ENCODE peak calls at places on chromosomes 3 and 15, in six cellular contexts. One of them, this sample, is unnamed.

GRCh38 chr15:98842192-98842972 is 165.2 kb downstream of the PGPEP1L start:
- DNase-seq in mesendoderm: no peak
- DNase-seq in IMR-90: peak; percentile 73
- DNase-seq in neuronal stem cell: no peak
- DNase-seq in H9: no peak
- DNase-seq in H1: no peak
- DNase-seq in this sample: no peak

GRCh38 chr3:65473746-65474145 is 565.0 kb downstream of the MAGI1 start:
- DNase-seq in mesendoderm: no peak
- DNase-seq in IMR-90: peak; percentile 47
- DNase-seq in neuronal stem cell: no peak
- DNase-seq in H9: no peak
- DNase-seq in H1: no peak
- DNase-seq in this sample: no peak

GRCh38 chr15:57216288-57216687 is 160.0 kb upstream of the CGNL1 start:
- DNase-seq in mesendoderm: no peak
- DNase-seq in IMR-90: peak; percentile 94
- DNase-seq in neuronal stem cell: no peak
- DNase-seq in H9: no peak
- DNase-seq in H1: no peak
- DNase-seq in this sample: peak; percentile 87

GRCh38 chr3:45480218-45480617 is 91.8 kb downstream of the LARS2 start:
- DNase-seq in mesendoderm: peak; percentile 77
- DNase-seq in IMR-90: no peak
- DNase-seq in neuronal stem cell: no peak
- DNase-seq in H9: no peak
- DNase-seq in H1: no peak
- DNase-seq in this sample: peak; percentile 33

GRCh38 chr3:155871746-155872158 is 1.3 kb downstream of the GMPS start:
- DNase-seq in mesendoderm: no peak
- DNase-seq in IMR-90: peak; percentile 22
- DNase-seq in neuronal stem cell: no peak
- DNase-seq in H9: no peak
- DNase-seq in H1: no peak
- DNase-seq in this sample: peak; percentile 52

GRCh38 chr15:79283252-79284048 is 928 bp downstream of the ANKRD34C start:
- DNase-seq in mesendoderm: peak; percentile 75
- DNase-seq in IMR-90: peak; percentile 21
- DNase-seq in neuronal stem cell: peak; percentile 73
- DNase-seq in H9: peak; percentile 80
- DNase-seq in H1: no peak
- DNase-seq in this sample: peak; percentile 58

GRCh38 chr3:18237251-18238005 is 187.7 kb downstream of the SATB1 start:
- DNase-seq in mesendoderm: peak; percentile 26
- DNase-seq in IMR-90: peak; percentile 64
- DNase-seq in neuronal stem cell: no peak
- DNase-seq in H9: no peak
- DNase-seq in H1: no peak
- DNase-seq in this sample: peak; percentile 0

GRCh38 chr3:189947948-189948723 is 172.6 kb downstream of the P3H2 start:
- DNase-seq in mesendoderm: peak; percentile 50
- DNase-seq in IMR-90: peak; percentile 40
- DNase-seq in neuronal stem cell: no peak
- DNase-seq in H9: no peak
- DNase-seq in H1: no peak
- DNase-seq in this sample: peak; percentile 49

GRCh38 chr3:75272708-75273107 is 391.4 kb upstream of the FRG2C start:
- DNase-seq in mesendoderm: no peak
- DNase-seq in IMR-90: peak; percentile 71
- DNase-seq in neuronal stem cell: no peak
- DNase-seq in H9: no peak
- DNase-seq in H1: no peak
- DNase-seq in this sample: peak; percentile 1

GRCh38 chr3:64067510-64068346 is 44.4 kb upstream of the PSMD6 start:
- DNase-seq in mesendoderm: no peak
- DNase-seq in IMR-90: peak; percentile 20
- DNase-seq in neuronal stem cell: no peak
- DNase-seq in H9: no peak
- DNase-seq in H1: no peak
- DNase-seq in this sample: no peak

GRCh38 chr3:6809349-6809748 is 51.6 kb upstream of the GRM7 start:
- DNase-seq in mesendoderm: no peak
- DNase-seq in IMR-90: no peak
- DNase-seq in neuronal stem cell: no peak
- DNase-seq in H9: no peak
- DNase-seq in H1: no peak
- DNase-seq in this sample: no peak

GRCh38 chr3:188780188-188781147 is 391.3 kb upstream of the TPRG1 start:
- DNase-seq in mesendoderm: no peak
- DNase-seq in IMR-90: no peak
- DNase-seq in neuronal stem cell: no peak
- DNase-seq in H9: no peak
- DNase-seq in H1: no peak
- DNase-seq in this sample: peak; percentile 75

GRCh38 chr15:67025719-67026118 is 39.7 kb upstream of the SMAD3 start:
- DNase-seq in mesendoderm: no peak
- DNase-seq in IMR-90: peak; percentile 51
- DNase-seq in neuronal stem cell: no peak
- DNase-seq in H9: peak; percentile 12
- DNase-seq in H1: no peak
- DNase-seq in this sample: peak; percentile 77

GRCh38 chr3:27138562-27138961 is 230.6 kb downstream of the NEK10 start:
- DNase-seq in mesendoderm: no peak
- DNase-seq in IMR-90: no peak
- DNase-seq in neuronal stem cell: no peak
- DNase-seq in H9: no peak
- DNase-seq in H1: no peak
- DNase-seq in this sample: no peak

DNA sequence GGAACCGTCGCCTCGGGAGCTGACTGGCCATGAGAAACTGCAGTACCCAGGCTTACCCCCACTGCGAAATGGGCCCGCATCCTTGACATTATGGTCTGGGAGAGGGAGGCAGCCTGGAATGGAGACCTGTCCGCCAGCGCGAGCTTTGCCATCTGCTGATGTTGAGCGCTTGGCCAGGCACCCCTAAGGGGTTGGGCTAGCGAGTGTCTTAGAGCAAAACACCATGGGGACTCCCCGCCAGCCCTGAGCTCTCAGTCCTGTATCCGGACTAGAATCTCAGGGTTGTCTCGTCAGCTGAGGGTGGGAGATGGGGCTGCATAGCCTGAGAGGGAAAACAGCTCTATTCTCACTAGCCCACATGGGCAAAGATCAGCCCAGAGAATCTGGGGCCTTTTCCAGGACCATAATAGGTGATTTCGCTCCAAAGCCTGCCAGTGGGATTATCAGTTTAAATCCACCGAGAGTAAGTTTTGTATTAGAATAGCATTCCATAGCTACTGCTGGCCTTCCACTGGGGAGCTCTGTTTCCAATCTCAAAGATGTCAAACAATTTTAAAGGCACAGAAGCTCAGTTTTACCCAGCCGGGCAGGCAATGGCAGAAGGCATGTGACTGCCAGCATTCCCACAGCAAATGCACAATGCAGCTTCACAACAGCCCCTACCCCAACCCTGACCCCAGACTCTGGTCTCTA is 167.5 kb upstream of the TPM1 start:
- DNase-seq in mesendoderm: no peak
- DNase-seq in IMR-90: no peak
- DNase-seq in neuronal stem cell: no peak
- DNase-seq in H9: no peak
- DNase-seq in H1: no peak
- DNase-seq in this sample: peak; percentile 44
- H3K79me1 ChIP-seq in mesendoderm: no peaks in the 10 kb centered on the region
- H3K79me1 ChIP-seq in IMR-90: no peaks in the 10 kb centered on the region
- H3K79me1 ChIP-seq in neuronal stem cell: peaks cover 2% of the 10 kb centered on the region
- H3K79me1 ChIP-seq in H9: no peaks in the 10 kb centered on the region
- H3K79me1 ChIP-seq in H1: no peaks in the 10 kb centered on the region
- H3K79me1 ChIP-seq in this sample: no peaks in the 10 kb centered on the region

DNA sequence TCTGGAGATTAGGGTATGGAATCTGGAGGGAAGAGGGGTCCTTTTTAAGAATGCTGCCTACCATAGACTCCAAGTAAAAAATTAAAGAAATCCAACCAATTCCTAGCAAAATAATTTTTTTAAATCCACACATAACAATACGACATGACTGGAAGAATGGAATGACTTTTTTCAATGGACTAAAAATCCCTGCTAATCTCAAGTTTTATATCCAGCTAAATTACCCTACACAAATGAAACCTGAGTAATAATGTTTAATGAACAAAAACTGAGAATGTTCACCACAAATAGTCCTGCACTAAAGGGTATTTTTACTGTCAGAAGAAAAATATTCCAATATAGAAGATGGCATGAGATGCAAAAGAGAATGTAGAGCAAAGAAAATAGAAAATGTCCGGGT is 220.3 kb upstream of the AGTR1 start:
- DNase-seq in mesendoderm: no peak
- DNase-seq in IMR-90: no peak
- DNase-seq in neuronal stem cell: no peak
- DNase-seq in H9: no peak
- DNase-seq in H1: no peak
- DNase-seq in this sample: no peak
- H2BK15ac ChIP-seq in mesendoderm: no peak overlapping the region
- H2BK15ac ChIP-seq in IMR-90: no peak overlapping the region
- H2BK15ac ChIP-seq in neuronal stem cell: no peak overlapping the region
- H2BK15ac ChIP-seq in H9: no peak overlapping the region
- H2BK15ac ChIP-seq in H1: no peak overlapping the region
- H2BK15ac ChIP-seq in this sample: no peak overlapping the region

DNA sequence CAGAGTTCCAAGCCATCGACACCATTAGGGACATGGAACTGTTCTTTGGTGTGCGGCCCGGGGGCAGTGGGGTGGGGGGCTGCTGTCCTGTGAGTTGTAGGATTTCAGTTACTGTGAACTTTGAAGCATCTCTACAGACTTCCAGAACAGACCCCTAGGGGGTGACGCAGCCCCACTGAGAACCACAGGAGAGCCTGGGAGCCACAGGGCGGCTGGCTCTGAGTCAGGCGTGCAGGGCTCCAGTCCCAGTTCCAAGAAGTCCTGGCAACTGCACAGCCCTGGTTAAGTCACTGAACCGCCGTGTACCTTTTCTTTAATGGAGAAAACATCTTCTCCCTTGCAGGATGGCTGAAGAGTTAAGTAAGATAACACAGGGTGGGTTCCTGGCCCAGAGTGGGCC is 23.5 kb upstream of the LRTM1 start:
- DNase-seq in mesendoderm: peak; percentile 80
- DNase-seq in IMR-90: peak; percentile 93
- DNase-seq in neuronal stem cell: peak; percentile 36
- DNase-seq in H9: peak; percentile 68
- DNase-seq in H1: peak; percentile 49
- DNase-seq in this sample: peak; percentile 88
- H3K79me1 ChIP-seq in mesendoderm: no peaks in the 10 kb centered on the region
- H3K79me1 ChIP-seq in IMR-90: peaks cover 5% of the 10 kb centered on the region
- H3K79me1 ChIP-seq in neuronal stem cell: no peaks in the 10 kb centered on the region
- H3K79me1 ChIP-seq in H9: no peaks in the 10 kb centered on the region
- H3K79me1 ChIP-seq in H1: no peaks in the 10 kb centered on the region
- H3K79me1 ChIP-seq in this sample: peaks cover 1% of the 10 kb centered on the region

DNA sequence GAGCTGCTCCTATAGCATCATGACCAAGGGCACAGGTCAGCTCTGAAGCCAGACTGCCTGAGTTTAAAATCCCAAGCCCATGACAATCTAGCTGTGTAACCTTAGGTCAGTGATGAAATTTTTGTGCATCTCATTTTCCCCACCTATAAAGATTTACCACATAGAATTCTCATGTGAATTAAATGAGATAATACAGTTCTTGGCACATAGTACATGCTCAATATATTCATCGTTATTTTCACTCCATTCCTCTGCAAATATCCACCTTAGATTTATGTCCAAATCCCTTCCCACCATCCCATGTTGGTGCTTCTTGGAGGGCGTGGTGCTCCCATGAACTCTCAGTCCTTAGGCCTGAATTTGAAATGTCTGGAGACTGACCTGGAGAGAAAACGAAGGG is 300.1 kb downstream of the TLE3 start:
- DNase-seq in mesendoderm: no peak
- DNase-seq in IMR-90: no peak
- DNase-seq in neuronal stem cell: no peak
- DNase-seq in H9: no peak
- DNase-seq in H1: no peak
- DNase-seq in this sample: no peak
- H2BK15ac ChIP-seq in mesendoderm: no peak overlapping the region
- H2BK15ac ChIP-seq in IMR-90: no peak overlapping the region
- H2BK15ac ChIP-seq in neuronal stem cell: no peak overlapping the region
- H2BK15ac ChIP-seq in H9: no peak overlapping the region
- H2BK15ac ChIP-seq in H1: no peak overlapping the region
- H2BK15ac ChIP-seq in this sample: no peak overlapping the region

GRCh38 chr15:62850791-62851291 is 191.7 kb upstream of the TPM1 start:
- DNase-seq in mesendoderm: peak; percentile 96
- DNase-seq in IMR-90: peak; percentile 76
- DNase-seq in neuronal stem cell: peak; percentile 23
- DNase-seq in H9: no peak
- DNase-seq in H1: peak; percentile 34
- DNase-seq in this sample: peak; percentile 38
- H3K79me1 ChIP-seq in mesendoderm: no peaks in the 10 kb centered on the region
- H3K79me1 ChIP-seq in IMR-90: no peaks in the 10 kb centered on the region
- H3K79me1 ChIP-seq in neuronal stem cell: no peaks in the 10 kb centered on the region
- H3K79me1 ChIP-seq in H9: no peaks in the 10 kb centered on the region
- H3K79me1 ChIP-seq in H1: no peaks in the 10 kb centered on the region
- H3K79me1 ChIP-seq in this sample: peaks cover 5% of the 10 kb centered on the region

GRCh38 chr3:36842275-36842674 is 77.9 kb upstream of the DCLK3 start:
- DNase-seq in mesendoderm: no peak
- DNase-seq in IMR-90: no peak
- DNase-seq in neuronal stem cell: no peak
- DNase-seq in H9: no peak
- DNase-seq in H1: no peak
- DNase-seq in this sample: no peak

GRCh38 chr3:36837089-36837488 is 72.7 kb upstream of the DCLK3 start:
- DNase-seq in mesendoderm: peak; percentile 52
- DNase-seq in IMR-90: no peak
- DNase-seq in neuronal stem cell: no peak
- DNase-seq in H9: no peak
- DNase-seq in H1: no peak
- DNase-seq in this sample: no peak

GRCh38 chr3:36843065-36844051 is 79.0 kb upstream of the DCLK3 start:
- DNase-seq in mesendoderm: peak; percentile 92
- DNase-seq in IMR-90: peak; percentile 23
- DNase-seq in neuronal stem cell: peak; percentile 20
- DNase-seq in H9: peak; percentile 83
- DNase-seq in H1: peak; percentile 69
- DNase-seq in this sample: peak; percentile 34

GRCh38 chr3:36846406-36846805 is 82.1 kb upstream of the DCLK3 start:
- DNase-seq in mesendoderm: no peak
- DNase-seq in IMR-90: no peak
- DNase-seq in neuronal stem cell: no peak
- DNase-seq in H9: no peak
- DNase-seq in H1: no peak
- DNase-seq in this sample: no peak

DNA sequence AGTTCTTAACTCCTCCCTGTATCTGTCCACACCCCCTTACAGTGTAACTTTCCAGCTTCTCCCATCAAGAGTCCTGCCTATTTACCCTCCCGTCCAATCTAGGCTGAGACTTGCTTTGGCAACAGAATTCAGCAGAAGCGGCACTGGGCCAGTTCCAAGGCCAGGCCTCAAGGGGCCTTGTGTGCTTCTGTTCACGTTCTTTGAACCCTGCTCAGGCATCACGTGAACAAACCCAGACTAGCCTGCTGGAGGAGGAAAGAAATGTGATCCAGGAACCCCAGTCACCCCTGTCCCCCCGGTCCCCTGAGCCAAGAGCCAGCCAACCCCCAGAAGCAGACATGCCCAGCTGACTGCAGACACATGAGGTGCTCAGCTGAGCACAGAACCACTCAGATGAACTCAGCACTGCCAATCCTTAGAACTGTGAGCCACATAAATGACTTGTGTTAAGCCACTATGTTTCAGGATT is 76.1 kb upstream of the DCLK3 start:
- DNase-seq in mesendoderm: no peak
- DNase-seq in IMR-90: no peak
- DNase-seq in neuronal stem cell: no peak
- DNase-seq in H9: no peak
- DNase-seq in H1: no peak
- DNase-seq in this sample: no peak
- H2BK15ac ChIP-seq in mesendoderm: no peak overlapping the region
- H2BK15ac ChIP-seq in IMR-90: no peak overlapping the region
- H2BK15ac ChIP-seq in neuronal stem cell: no peak overlapping the region
- H2BK15ac ChIP-seq in H9: no peak overlapping the region
- H2BK15ac ChIP-seq in H1: no peak overlapping the region
- H2BK15ac ChIP-seq in this sample: no peak overlapping the region

This sample was measured in mesenchymal stem cell.